ENCODE peak calls at places on chromosomes 7 and 10, in four cellular contexts. One of them, this sample, is unnamed. For H3K4me1, the result is how much of the 10 kb centered on the place peaks cover.

GRCh38 chr7:99141756-99142726 is 1.9 kb downstream of the SMURF1 start:
- DNase-seq in suprapubic skin: peak
- DNase-seq in A549: peak
- DNase-seq in cardiac muscle cell: peak
- DNase-seq in this sample: peak

GRCh38 chr10:132915411-132915810 is 27.0 kb downstream of the CFAP46 start:
- DNase-seq in suprapubic skin: peak
- DNase-seq in cardiac muscle cell: no peak
- DNase-seq in A549: no peak
- DNase-seq in this sample: no peak

GRCh38 chr7:6256709-6257535 is 15.5 kb downstream of the CYTH3 start:
- DNase-seq in cardiac muscle cell: no peak
- DNase-seq in A549: no peak
- DNase-seq in suprapubic skin: no peak
- DNase-seq in this sample: no peak

GRCh38 chr10:6037975-6038624 is 24.1 kb downstream of the IL2RA start:
- DNase-seq in cardiac muscle cell: no peak
- DNase-seq in A549: no peak
- DNase-seq in suprapubic skin: no peak
- DNase-seq in this sample: no peak

GRCh38 chr7:51602321-51602720 is 285.7 kb upstream of the COBL start:
- DNase-seq in suprapubic skin: no peak
- DNase-seq in A549: no peak
- DNase-seq in cardiac muscle cell: no peak
- DNase-seq in this sample: no peak

GRCh38 chr10:133180915-133181639 is 21.1 kb downstream of the KNDC1 start:
- DNase-seq in suprapubic skin: no peak
- DNase-seq in A549: no peak
- DNase-seq in cardiac muscle cell: no peak
- DNase-seq in this sample: no peak

GRCh38 chr7:129334473-129334872 is 99.8 kb upstream of the STRIP2 start:
- DNase-seq in cardiac muscle cell: no peak
- DNase-seq in suprapubic skin: no peak
- DNase-seq in A549: no peak
- DNase-seq in this sample: no peak

GRCh38 chr7:8155836-8156235 is 106.1 kb downstream of the ICA1 start:
- DNase-seq in A549: no peak
- DNase-seq in suprapubic skin: no peak
- DNase-seq in cardiac muscle cell: no peak
- DNase-seq in this sample: no peak

GRCh38 chr10:123148414-123149161 is 652 bp downstream of the HMX2 start:
- DNase-seq in cardiac muscle cell: no peak
- DNase-seq in A549: no peak
- DNase-seq in suprapubic skin: no peak
- DNase-seq in this sample: no peak

GRCh38 chr10:48466611-48467240 is 138.1 kb downstream of the ARHGAP22 start:
- DNase-seq in cardiac muscle cell: peak
- DNase-seq in A549: no peak
- DNase-seq in suprapubic skin: peak
- DNase-seq in this sample: no peak

GRCh38 chr7:158757404-158757989 is 52.9 kb upstream of the NCAPG2 start:
- DNase-seq in A549: no peak
- DNase-seq in suprapubic skin: no peak
- DNase-seq in cardiac muscle cell: no peak
- DNase-seq in this sample: no peak

GRCh38 chr10:119415536-119416527 is 126.7 kb downstream of the RGS10 start:
- DNase-seq in suprapubic skin: no peak
- DNase-seq in cardiac muscle cell: no peak
- DNase-seq in A549: no peak
- DNase-seq in this sample: no peak

GRCh38 chr7:130135208-130136205 is 65.2 kb downstream of the KLHDC10 start:
- DNase-seq in suprapubic skin: no peak
- DNase-seq in A549: no peak
- DNase-seq in cardiac muscle cell: no peak
- DNase-seq in this sample: no peak

DNA sequence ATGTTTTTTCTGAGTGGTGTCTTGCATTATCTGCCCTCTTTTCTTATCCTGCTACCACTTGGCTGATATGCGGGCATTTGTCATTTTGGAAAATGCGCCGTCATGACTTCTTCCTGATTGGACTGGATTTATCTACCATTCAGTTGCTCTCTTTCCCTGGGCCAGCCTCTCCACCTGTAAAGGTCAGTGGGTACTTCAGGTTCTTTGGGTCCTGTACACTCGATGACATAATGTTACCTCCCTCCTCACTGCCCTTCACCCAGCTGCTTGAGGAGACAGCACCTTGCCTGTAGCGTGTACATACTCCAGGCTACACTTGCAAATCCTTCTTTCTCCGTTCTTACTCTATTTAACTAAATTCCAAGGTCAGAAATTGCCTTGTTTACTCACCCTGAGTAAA is 83.7 kb downstream of the RBM33 start:
- DNase-seq in cardiac muscle cell: no peak
- DNase-seq in suprapubic skin: no peak
- DNase-seq in A549: no peak
- DNase-seq in this sample: no peak
- H3K4me1 ChIP-seq in cardiac muscle cell: under half
- H3K4me1 ChIP-seq in suprapubic skin: under half
- H3K4me1 ChIP-seq in A549: under half
- H3K4me1 ChIP-seq in this sample: under half

DNA sequence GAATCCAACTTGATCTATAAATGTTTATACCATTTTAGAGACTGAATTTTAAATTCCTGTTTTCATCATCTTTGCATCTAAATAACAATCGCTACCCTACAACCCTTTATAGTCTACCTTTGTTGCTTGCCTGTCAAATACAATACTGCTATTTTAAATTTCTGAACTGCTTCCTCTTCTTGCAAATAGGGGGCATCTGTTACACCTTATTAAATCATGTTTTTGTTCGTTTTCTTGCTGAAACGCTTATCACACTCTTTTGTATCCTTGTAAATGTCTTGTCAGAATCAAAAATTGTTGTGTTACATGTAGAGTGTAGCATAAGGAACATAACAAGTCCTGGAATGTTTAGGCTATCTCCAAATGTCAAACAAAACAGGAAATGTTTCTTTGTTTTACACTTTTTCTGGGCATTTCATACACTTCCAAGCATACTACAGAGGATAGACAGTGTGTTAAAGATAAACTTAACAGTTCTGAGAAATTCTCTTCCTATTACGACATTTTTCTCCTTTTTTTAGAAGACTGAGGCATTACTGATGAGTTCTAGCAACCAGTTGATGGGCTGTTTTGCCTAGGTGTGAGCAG is 281.3 kb downstream of the GPR158 start:
- DNase-seq in A549: no peak
- DNase-seq in suprapubic skin: no peak
- DNase-seq in cardiac muscle cell: no peak
- DNase-seq in this sample: no peak
- H3K4me3 ChIP-seq in A549: no peak
- H3K4me3 ChIP-seq in suprapubic skin: no peak
- H3K4me3 ChIP-seq in cardiac muscle cell: no peak
- H3K4me3 ChIP-seq in this sample: no peak

GRCh38 chr10:77906863-77907861 is 19.4 kb downstream of the DLG5 start:
- DNase-seq in suprapubic skin: no peak
- DNase-seq in cardiac muscle cell: no peak
- DNase-seq in A549: no peak
- DNase-seq in this sample: no peak

GRCh38 chr10:77901743-77902142 is 24.8 kb downstream of the DLG5 start:
- DNase-seq in cardiac muscle cell: no peak
- DNase-seq in suprapubic skin: no peak
- DNase-seq in A549: no peak
- DNase-seq in this sample: no peak

GRCh38 chr10:77905086-77905735 is 21.3 kb downstream of the DLG5 start:
- DNase-seq in cardiac muscle cell: no peak
- DNase-seq in suprapubic skin: no peak
- DNase-seq in A549: no peak
- DNase-seq in this sample: no peak

GRCh38 chr10:77902159-77902558 is 24.4 kb downstream of the DLG5 start:
- DNase-seq in A549: no peak
- DNase-seq in cardiac muscle cell: no peak
- DNase-seq in suprapubic skin: no peak
- DNase-seq in this sample: no peak

GRCh38 chr10:77904110-77904860 is 22.3 kb downstream of the DLG5 start:
- DNase-seq in cardiac muscle cell: no peak
- DNase-seq in A549: no peak
- DNase-seq in suprapubic skin: no peak
- DNase-seq in this sample: no peak
- H3K4me1 ChIP-seq in cardiac muscle cell: under half
- H3K4me1 ChIP-seq in A549: under half
- H3K4me1 ChIP-seq in suprapubic skin: half or more
- H3K4me1 ChIP-seq in this sample: half or more

DNA sequence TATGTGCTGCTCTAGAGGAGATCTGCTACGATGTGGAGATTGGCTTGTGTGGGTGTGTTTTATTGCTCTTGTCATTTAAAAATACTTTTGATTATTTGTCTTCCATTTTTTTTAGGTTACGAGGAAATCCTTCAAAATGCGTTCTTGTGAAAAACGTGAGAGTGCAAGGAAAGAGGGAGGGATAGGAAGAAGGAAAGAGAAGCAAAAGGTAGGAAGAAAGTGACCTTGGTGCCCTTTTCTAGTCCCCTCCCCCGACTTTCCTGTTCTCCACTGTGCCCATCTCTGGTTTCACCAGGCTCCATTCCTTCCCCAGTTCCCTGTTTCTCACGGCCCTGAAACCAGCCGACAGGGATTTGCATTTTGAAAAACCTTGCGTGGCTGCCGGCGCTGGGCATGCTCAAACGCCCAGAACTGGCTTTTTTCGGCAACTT is 511 bp upstream of the GNAI1 start:
- DNase-seq in suprapubic skin: no peak
- DNase-seq in A549: no peak
- DNase-seq in cardiac muscle cell: no peak
- DNase-seq in this sample: no peak
- H3K4me3 ChIP-seq in suprapubic skin: peak
- H3K4me3 ChIP-seq in A549: peak
- H3K4me3 ChIP-seq in cardiac muscle cell: peak
- H3K4me3 ChIP-seq in this sample: peak

DNA sequence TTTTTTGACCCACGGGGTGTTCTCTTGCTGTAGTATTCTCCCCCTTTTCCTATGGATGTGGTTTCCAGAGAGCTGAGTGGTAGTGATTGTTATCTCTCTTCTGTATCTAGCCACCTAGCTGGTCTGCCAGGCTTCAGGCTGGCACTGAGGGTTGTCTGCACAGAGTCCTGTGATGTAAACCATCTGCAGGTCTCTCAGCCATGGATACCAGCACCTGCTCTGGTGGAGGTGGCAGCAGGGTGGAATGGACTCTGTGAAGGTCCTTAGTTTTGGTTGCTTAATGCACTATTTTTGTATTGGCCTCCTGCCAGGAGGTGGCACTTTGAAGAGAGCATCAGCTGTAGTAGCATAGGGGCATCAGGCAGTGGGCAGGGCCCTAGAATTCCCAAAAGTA is 851 bp downstream of the HYAL4 start:
- DNase-seq in A549: no peak
- DNase-seq in cardiac muscle cell: no peak
- DNase-seq in suprapubic skin: no peak
- DNase-seq in this sample: no peak
- H3K4me1 ChIP-seq in A549: under half
- H3K4me1 ChIP-seq in cardiac muscle cell: under half
- H3K4me1 ChIP-seq in suprapubic skin: under half
- H3K4me1 ChIP-seq in this sample: under half

DNA sequence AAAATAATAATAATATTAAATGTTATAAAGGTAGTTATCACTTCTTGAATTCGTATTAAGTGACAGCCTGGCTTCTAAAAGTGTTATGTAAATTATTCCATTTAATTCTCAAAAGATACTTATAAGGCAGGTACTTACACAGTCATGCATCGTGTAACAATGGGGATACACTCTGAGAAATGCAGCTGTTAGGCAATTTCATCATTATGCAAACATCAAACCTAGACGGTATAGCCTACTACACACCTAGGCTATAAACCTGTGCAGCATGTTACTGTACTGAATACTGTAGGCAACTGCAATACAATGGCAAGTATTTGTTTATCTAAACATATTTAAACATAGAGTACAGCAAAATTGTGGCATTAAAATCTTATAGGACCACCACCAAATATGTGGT is 1.5 kb downstream of the IFIT1 start:
- DNase-seq in cardiac muscle cell: no peak
- DNase-seq in suprapubic skin: no peak
- DNase-seq in A549: no peak
- DNase-seq in this sample: no peak
- H3K4me3 ChIP-seq in cardiac muscle cell: peak
- H3K4me3 ChIP-seq in suprapubic skin: peak
- H3K4me3 ChIP-seq in A549: no peak
- H3K4me3 ChIP-seq in this sample: peak

This sample was measured in vagina.